ENCODE peak calls at places on chromosomes 12 and 14, in ten cellular contexts. N is CD4-positive, alpha-beta T cell; F is CD4-positive, alpha-beta memory T cell; P is fibroblast of lung; D is CD4-positive, CD25-positive, alpha-beta regulatory T cell; C is testis; X is psoas muscle; B is lower lobe of right lung; S is IMR-90; H is AG04450. E is an unnamed sample. For H3K9me3, the result is how much of the 10 kb centered on the place peaks cover.

GRCh38 chr14:89332031-89332430 is 85.0 kb downstream of the FOXN3 start:
- DNase-seq in P (peak), S (peak), C (no peak), D (no peak), X (no peak), B (no peak), N (no peak), H (no peak), F (no peak), E (peak)

GRCh38 chr12:23450810-23451209 is 498.7 kb downstream of the SOX5 start:
- DNase-seq in B (no peak), P (no peak), C (no peak), D (no peak), F (no peak), H (no peak), X (no peak), N (no peak), S (no peak), E (no peak)

GRCh38 chr12:41407240-41407799 is 219.2 kb downstream of the PDZRN4 start:
- DNase-seq in N (no peak), F (no peak), P (no peak), X (no peak), S (no peak), C (no peak), B (no peak), H (no peak), D (no peak), E (no peak)

GRCh38 chr14:81401420-81402122 is 1.4 kb upstream of the STON2 start:
- DNase-seq in P (peak), S (peak), D (peak), N (no peak), C (no peak), H (peak), X (no peak), F (no peak), B (no peak), E (peak)

GRCh38 chr12:55049676-55050075 is 29.9 kb downstream of the NEUROD4 start:
- DNase-seq in N (no peak), P (no peak), D (no peak), B (no peak), H (no peak), C (peak), F (no peak), X (no peak), S (no peak), E (no peak)

GRCh38 chr14:81384900-81385299 is 15.2 kb downstream of the STON2 start:
- DNase-seq in B (no peak), H (no peak), D (no peak), P (peak), F (no peak), C (no peak), S (no peak), X (no peak), N (no peak), E (no peak)

GRCh38 chr12:130160711-130161231 is 1.5 kb upstream of the FZD10 start:
- DNase-seq in H (no peak), N (no peak), X (no peak), S (no peak), F (no peak), C (no peak), D (no peak), P (no peak), B (no peak), E (no peak)

GRCh38 chr12:84174115-84174514 is 738.5 kb downstream of the SLC6A15 start:
- DNase-seq in C (no peak), X (no peak), H (no peak), P (no peak), D (no peak), N (no peak), F (no peak), S (no peak), B (peak), E (no peak)

GRCh38 chr12:82793882-82794281 is 107.2 kb downstream of the TMTC2 start:
- DNase-seq in P (no peak), D (no peak), F (no peak), C (no peak), N (no peak), X (no peak), B (no peak), H (no peak), S (no peak), E (no peak)

GRCh38 chr12:15963271-15963670 is 52.1 kb downstream of the DERA start:
- DNase-seq in P (peak), F (no peak), N (no peak), S (peak), H (no peak), C (no peak), B (no peak), X (no peak), D (no peak), E (no peak)

GRCh38 chr12:50988051-50988450 is 35.7 kb downstream of the HIGD1C start:
- DNase-seq in H (no peak), S (peak), D (no peak), F (no peak), X (no peak), N (no peak), C (no peak), P (peak), B (no peak), E (no peak)

GRCh38 chr12:124482901-124483799 is 84.3 kb downstream of the NCOR2 start:
- DNase-seq in N (no peak), C (no peak), S (no peak), F (no peak), B (no peak), P (no peak), D (no peak), X (peak), H (no peak), E (no peak)

GRCh38 chr14:36935976-36936678 is 236.3 kb downstream of the SLC25A21 start:
- DNase-seq in S (peak), B (no peak), H (no peak), D (no peak), F (no peak), X (no peak), N (no peak), P (peak), C (no peak), E (no peak)

GRCh38 chr12:94586589-94587259 is 63.6 kb downstream of the TMCC3 start:
- DNase-seq in D (no peak), F (no peak), C (no peak), P (peak), X (no peak), S (no peak), N (no peak), B (no peak), H (no peak), E (no peak)

GRCh38 chr12:53842686-53843085 is 90.9 kb upstream of the CISTR start:
- DNase-seq in P (no peak), H (no peak), S (no peak), N (no peak), C (no peak), F (no peak), D (no peak), B (no peak), X (no peak), E (no peak)

GRCh38 chr12:93766802-93767523 is 89.8 kb downstream of the CRADD start:
- DNase-seq in B (no peak), D (peak), N (peak), X (no peak), C (peak), H (no peak), S (peak), F (peak), P (peak), E (peak)

GRCh38 chr12:105814283-105814682 is 324.5 kb downstream of the NUAK1 start:
- DNase-seq in N (no peak), X (no peak), B (no peak), P (no peak), F (no peak), S (no peak), H (no peak), C (no peak), D (no peak), E (no peak)

GRCh38 chr12:73798523-73798922 is 739.1 kb upstream of the ATXN7L3B start:
- DNase-seq in D (no peak), X (no peak), P (no peak), S (no peak), N (no peak), B (no peak), C (no peak), H (no peak), F (no peak), E (no peak)

GRCh38 chr14:33019346-33019745 is 80.7 kb downstream of the NPAS3 start:
- DNase-seq in C (no peak), P (no peak), N (no peak), D (no peak), S (no peak), F (no peak), B (no peak), X (no peak), H (no peak), E (no peak)

GRCh38 chr12:131578828-131579227 is 132.1 kb upstream of the SFSWAP start:
- DNase-seq in D (no peak), S (no peak), P (no peak), N (no peak), X (no peak), B (no peak), F (no peak), C (no peak), H (no peak), E (no peak)

GRCh38 chr12:104303538-104304151 is at the start of gene EID3:
- DNase-seq in F (peak), H (no peak), B (peak), S (peak), N (peak), C (peak), D (peak), X (peak), P (peak), E (peak)

GRCh38 chr12:27190761-27191160 is 53.3 kb upstream of the STK38L start:
- DNase-seq in P (peak), D (no peak), B (no peak), S (peak), N (no peak), X (no peak), F (no peak), H (no peak), C (no peak), E (peak)

GRCh38 chr12:82529096-82529495 is 157.6 kb upstream of the TMTC2 start:
- DNase-seq in F (no peak), D (no peak), P (no peak), X (no peak), C (no peak), S (no peak), N (no peak), H (no peak), B (no peak), E (no peak)

GRCh38 chr12:87820524-87821194 is 208.5 kb downstream of the C12orf50 start:
- DNase-seq in C (no peak), B (no peak), X (no peak), H (peak), N (no peak), S (peak), F (no peak), P (peak), D (no peak), E (peak)

GRCh38 chr14:34711808-34712712 is 2.3 kb downstream of the CFL2 start:
- DNase-seq in N (no peak), S (no peak), D (no peak), X (no peak), F (no peak), H (no peak), B (no peak), P (no peak), C (no peak), E (peak)

DNA sequence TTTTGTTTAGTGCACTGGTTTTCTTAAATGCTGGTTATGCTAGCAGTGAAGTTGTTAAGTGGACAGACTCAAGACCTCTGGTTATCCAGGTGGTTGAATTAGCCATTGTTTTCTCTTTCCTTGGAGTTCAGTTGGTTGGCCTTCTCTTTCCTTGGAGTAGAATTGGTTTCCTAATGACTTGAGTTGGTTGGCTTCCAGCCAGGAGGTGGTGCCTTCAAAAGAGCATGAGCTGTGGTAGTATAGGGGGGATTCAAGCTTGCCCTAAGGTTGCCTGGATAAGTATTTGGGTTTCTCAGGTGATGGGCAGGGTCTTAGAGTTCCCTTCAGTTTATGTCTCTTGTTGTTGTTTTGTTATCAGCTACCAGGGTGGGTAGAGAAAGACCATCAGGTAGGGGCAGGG is 92.5 kb downstream of the ATP23 start:
- DNase-seq in D (no peak), N (no peak), X (no peak), P (no peak), C (no peak), B (no peak), F (no peak), H (no peak), S (no peak), E (no peak)
- H3K9me3 ChIP-seq in D (under half), N (under half), X (under half), P (under half), C (under half), B (under half), F (under half), H (under half), S (under half), E (under half)

DNA sequence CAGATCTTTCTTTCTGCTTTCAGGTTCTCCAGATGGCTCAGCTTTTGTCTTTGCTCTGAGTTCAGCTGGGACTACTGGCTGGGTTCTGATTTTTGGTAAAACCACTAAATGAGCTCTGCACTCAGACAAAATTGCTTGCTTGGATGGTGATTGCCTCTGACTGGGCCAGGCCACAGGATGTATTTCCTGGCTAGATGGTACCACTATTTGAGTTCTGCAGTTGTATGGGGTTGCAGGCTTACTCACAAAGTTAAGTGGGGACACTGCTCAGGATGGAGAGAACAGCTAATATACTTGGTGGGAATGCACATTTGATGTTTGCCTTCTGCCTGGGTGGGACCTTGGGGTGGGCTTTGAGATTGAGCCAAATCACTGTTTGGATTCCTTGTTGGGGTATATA is 14.0 kb upstream of the OR4Q3 start:
- DNase-seq in X (no peak), B (no peak), C (no peak), H (no peak), N (no peak), P (no peak), D (no peak), S (no peak), F (no peak), E (no peak)
- H3K9me3 ChIP-seq in X (under half), B (under half), C (under half), H (under half), N (under half), P (under half), D (under half), S (under half), F (under half), E (under half)

GRCh38 chr12:108374596-108375320 is 35.6 kb upstream of the CMKLR1 start:
- DNase-seq in N (no peak), D (no peak), H (no peak), P (no peak), F (no peak), B (no peak), X (no peak), C (no peak), S (no peak), E (peak)
- H3K9me3 ChIP-seq in N (under half), D (under half), H (under half), P (under half), F (under half), B (under half), X (under half), C (under half), S (under half), E (under half)

GRCh38 chr14:62436256-62436655 is 609.0 kb downstream of the KCNH5 start:
- DNase-seq in B (no peak), N (no peak), P (peak), X (no peak), D (no peak), H (no peak), C (no peak), S (no peak), F (no peak), E (no peak)
- H3K9me3 ChIP-seq in B (under half), N (under half), P (under half), X (under half), D (under half), H (under half), C (under half), S (under half), F (under half), E (under half)

E was measured in osteoblast.